ENCODE peak calls at places on chromosomes 2 and 18, in four cellular contexts. One of them, this sample, is unnamed.

GRCh38 chr2:6864938-6865345 is 765 bp downstream of the CMPK2 start:
- DNase-seq in amygdala: no peak
- DNase-seq in lower lobe of right lung: peak
- DNase-seq in activated CD8-positive, alpha-beta T cell treated with anti-CD3 and anti-CD28 coated beads, Interleukin-2, amount 10 ng/mL, durations not matched to agents 7 days and 5 days: peak
- DNase-seq in this sample: no peak

GRCh38 chr2:192993059-192993458 is 798.3 kb upstream of the TMEFF2 start:
- DNase-seq in lower lobe of right lung: no peak
- DNase-seq in amygdala: no peak
- DNase-seq in activated CD8-positive, alpha-beta T cell treated with anti-CD3 and anti-CD28 coated beads, Interleukin-2, amount 10 ng/mL, durations not matched to agents 7 days and 5 days: no peak
- DNase-seq in this sample: no peak

GRCh38 chr2:218569661-218570500 is 1.2 kb downstream of the CNOT9 start:
- DNase-seq in activated CD8-positive, alpha-beta T cell treated with anti-CD3 and anti-CD28 coated beads, Interleukin-2, amount 10 ng/mL, durations not matched to agents 7 days and 5 days: peak
- DNase-seq in lower lobe of right lung: no peak
- DNase-seq in amygdala: no peak
- DNase-seq in this sample: peak

GRCh38 chr2:75568174-75568573 is 7.4 kb upstream of the EVA1A start:
- DNase-seq in amygdala: no peak
- DNase-seq in lower lobe of right lung: no peak
- DNase-seq in activated CD8-positive, alpha-beta T cell treated with anti-CD3 and anti-CD28 coated beads, Interleukin-2, amount 10 ng/mL, durations not matched to agents 7 days and 5 days: no peak
- DNase-seq in this sample: no peak

GRCh38 chr2:213562539-213563180 is 278.4 kb downstream of the SPAG16 start:
- DNase-seq in lower lobe of right lung: no peak
- DNase-seq in activated CD8-positive, alpha-beta T cell treated with anti-CD3 and anti-CD28 coated beads, Interleukin-2, amount 10 ng/mL, durations not matched to agents 7 days and 5 days: no peak
- DNase-seq in amygdala: no peak
- DNase-seq in this sample: no peak

GRCh38 chr2:126736133-126736874 is 80.3 kb downstream of the GYPC start:
- DNase-seq in activated CD8-positive, alpha-beta T cell treated with anti-CD3 and anti-CD28 coated beads, Interleukin-2, amount 10 ng/mL, durations not matched to agents 7 days and 5 days: peak
- DNase-seq in lower lobe of right lung: no peak
- DNase-seq in amygdala: no peak
- DNase-seq in this sample: no peak

GRCh38 chr2:235027558-235028214 is 75.9 kb downstream of the SH3BP4 start:
- DNase-seq in lower lobe of right lung: no peak
- DNase-seq in activated CD8-positive, alpha-beta T cell treated with anti-CD3 and anti-CD28 coated beads, Interleukin-2, amount 10 ng/mL, durations not matched to agents 7 days and 5 days: no peak
- DNase-seq in amygdala: no peak
- DNase-seq in this sample: peak

GRCh38 chr2:7692657-7693161 is 775.5 kb downstream of the RNF144A start:
- DNase-seq in amygdala: no peak
- DNase-seq in activated CD8-positive, alpha-beta T cell treated with anti-CD3 and anti-CD28 coated beads, Interleukin-2, amount 10 ng/mL, durations not matched to agents 7 days and 5 days: no peak
- DNase-seq in lower lobe of right lung: no peak
- DNase-seq in this sample: no peak

GRCh38 chr2:119749405-119750066 is 10.2 kb upstream of the PTPN4 start:
- DNase-seq in lower lobe of right lung: no peak
- DNase-seq in activated CD8-positive, alpha-beta T cell treated with anti-CD3 and anti-CD28 coated beads, Interleukin-2, amount 10 ng/mL, durations not matched to agents 7 days and 5 days: no peak
- DNase-seq in amygdala: no peak
- DNase-seq in this sample: no peak

GRCh38 chr18:54946149-54946581 is 13.1 kb downstream of the CCDC68 start:
- DNase-seq in activated CD8-positive, alpha-beta T cell treated with anti-CD3 and anti-CD28 coated beads, Interleukin-2, amount 10 ng/mL, durations not matched to agents 7 days and 5 days: peak
- DNase-seq in lower lobe of right lung: no peak
- DNase-seq in amygdala: no peak
- DNase-seq in this sample: peak

GRCh38 chr2:27159271-27159670 is 10.5 kb downstream of the TCF23 start:
- DNase-seq in activated CD8-positive, alpha-beta T cell treated with anti-CD3 and anti-CD28 coated beads, Interleukin-2, amount 10 ng/mL, durations not matched to agents 7 days and 5 days: no peak
- DNase-seq in lower lobe of right lung: no peak
- DNase-seq in amygdala: no peak
- DNase-seq in this sample: no peak

GRCh38 chr2:168427451-168427850 is 28.6 kb upstream of the CERS6 start:
- DNase-seq in activated CD8-positive, alpha-beta T cell treated with anti-CD3 and anti-CD28 coated beads, Interleukin-2, amount 10 ng/mL, durations not matched to agents 7 days and 5 days: no peak
- DNase-seq in amygdala: no peak
- DNase-seq in lower lobe of right lung: no peak
- DNase-seq in this sample: no peak

GRCh38 chr2:113219889-113220641 is 46.3 kb downstream of the PSD4 start:
- DNase-seq in activated CD8-positive, alpha-beta T cell treated with anti-CD3 and anti-CD28 coated beads, Interleukin-2, amount 10 ng/mL, durations not matched to agents 7 days and 5 days: no peak
- DNase-seq in lower lobe of right lung: peak
- DNase-seq in amygdala: no peak
- DNase-seq in this sample: peak

This sample was measured in Calu3.